ENCODE peak calls at places on chromosomes 11 and 22, in four cellular contexts. T is stimulated activated CD8-positive, alpha-beta memory T cell treated with anti-CD3 and anti-CD28 coated beads, Interleukin-12 subunit alpha, Interleukin-12 subunit beta, amount 100 ng/mL, for 1 hour; M is RCC 7860; U is amniotic stem cell. H is an unnamed sample.

GRCh38 chr11:36411202-36411640 is 98.9 kb downstream of the TRAF6 start:
- DNase-seq in T (no peak), M (no peak), U (no peak), H (no peak)

GRCh38 chr11:73322111-73322985 is 14.3 kb downstream of the ARHGEF17 start:
- DNase-seq in T (no peak), M (no peak), U (no peak), H (no peak)

GRCh38 chr22:25358421-25359170 is 139.2 kb downstream of the CRYBB2 start:
- DNase-seq in T (no peak), M (no peak), U (no peak), H (no peak)

GRCh38 chr22:46135611-46136538 is 14.5 kb upstream of the PPARA start:
- DNase-seq in T (no peak), M (no peak), U (no peak), H (no peak)

GRCh38 chr11:59186130-59186594 is 14.2 kb downstream of the DTX4 start:
- DNase-seq in T (no peak), M (no peak), U (no peak), H (peak)

GRCh38 chr11:1520209-1520986 is 33.8 kb upstream of the MOB2 start:
- DNase-seq in T (no peak), M (no peak), U (no peak), H (no peak)

GRCh38 chr11:64321533-64321932 is 3.6 kb downstream of the PRDX5 start:
- DNase-seq in T (no peak), M (peak), U (no peak), H (no peak)

GRCh38 chr11:108084811-108085210 is 36.6 kb upstream of the ACAT1 start:
- DNase-seq in T (no peak), M (no peak), U (no peak), H (no peak)

GRCh38 chr11:108511851-108512474 is 13.8 kb upstream of the POGLUT3 start:
- DNase-seq in T (no peak), M (peak), U (no peak), H (no peak)

GRCh38 chr11:16776716-16777115 is 38.3 kb downstream of the C11orf58 start:
- DNase-seq in T (no peak), M (no peak), U (peak), H (no peak)

GRCh38 chr11:109853156-109853776 is 239.9 kb upstream of the ZC3H12C start:
- DNase-seq in T (no peak), M (peak), U (no peak), H (no peak)

GRCh38 chr11:131495417-131495816 is 125.0 kb downstream of the NTM start:
- DNase-seq in T (no peak), M (no peak), U (no peak), H (no peak)

GRCh38 chr11:15104166-15104565 is 10.6 kb upstream of the INSC start:
- DNase-seq in T (no peak), M (no peak), U (no peak), H (no peak)

GRCh38 chr11:133153031-133153430 is 379.3 kb downstream of the OPCML start:
- DNase-seq in T (no peak), M (no peak), U (no peak), H (no peak)

GRCh38 chr22:36086170-36086490 is 57.5 kb upstream of the RBFOX2 start:
- DNase-seq in T (no peak), M (no peak), U (no peak), H (no peak)

GRCh38 chr22:30857103-30857502 is 111.5 kb downstream of the MORC2 start:
- DNase-seq in T (no peak), M (no peak), U (no peak), H (no peak)

GRCh38 chr11:6418958-6419611 is at the start of gene APBB1:
- DNase-seq in T (peak), M (no peak), U (peak), H (peak)

GRCh38 chr11:9385288-9385902 is 943 bp downstream of the IPO7 start:
- DNase-seq in T (no peak), M (no peak), U (no peak), H (no peak)

GRCh38 chr11:128308793-128309192 is 278.6 kb downstream of the ETS1 start:
- DNase-seq in T (no peak), M (no peak), U (no peak), H (no peak)

GRCh38 chr11:111923351-111923788 is 4.7 kb downstream of the C11orf52 start:
- DNase-seq in T (no peak), M (no peak), U (no peak), H (no peak)

GRCh38 chr11:124219126-124219525 is 21.8 kb upstream of the OR8G1 start:
- DNase-seq in T (no peak), M (no peak), U (no peak), H (no peak)

H was measured in effector CD4-positive, alpha-beta T cell.